ENCODE peak calls at places on chromosomes 3 and 15, in six cellular contexts. D is fibroblast of mammary gland, W is fibroblast of the aortic adventitia, T is stomach, G is lung, L is psoas muscle. E is an unnamed sample.

GRCh38 chr15:39358441-39359041 is 222.3 kb upstream of the THBS1 start:
- DNase-seq in D (peak), W (peak), T (peak), G (no peak), L (no peak), E (no peak)

GRCh38 chr3:168341192-168341816 is 245.6 kb upstream of the GOLIM4 start:
- DNase-seq in D (peak), W (peak), T (no peak), G (no peak), L (no peak), E (no peak)

GRCh38 chr3:94525039-94525438 is 462.2 kb downstream of the NSUN3 start:
- DNase-seq in D (peak), W (peak), T (no peak), G (no peak), L (no peak), E (no peak)

GRCh38 chr15:32730677-32731654 is 13.2 kb downstream of the GREM1 start:
- DNase-seq in D (no peak), W (no peak), T (peak), G (peak), L (no peak), E (no peak)

GRCh38 chr3:193863657-193864323 is 270.8 kb downstream of the OPA1 start:
- DNase-seq in D (no peak), W (no peak), T (no peak), G (no peak), L (peak), E (no peak)

GRCh38 chr3:108297636-108298035 is 1.3 kb downstream of the HHLA2 start:
- DNase-seq in D (no peak), W (peak), T (peak), G (no peak), L (no peak), E (no peak)

GRCh38 chr3:32398531-32398930 is 6.9 kb downstream of the CMTM7 start:
- DNase-seq in D (no peak), W (no peak), T (peak), G (no peak), L (peak), E (no peak)

GRCh38 chr3:85939026-85939616 is 980.3 kb downstream of the CADM2 start:
- DNase-seq in D (no peak), W (no peak), T (no peak), G (no peak), L (no peak), E (no peak)

GRCh38 chr3:179071569-179072397 is at the start of gene ZMAT3:
- DNase-seq in D (peak), W (peak), T (peak), G (peak), L (peak), E (peak)

GRCh38 chr3:52171577-52172261 is 17.5 kb upstream of the POC1A start:
- DNase-seq in D (peak), W (peak), T (no peak), G (no peak), L (no peak), E (no peak)

GRCh38 chr15:61621146-61621545 is 392.0 kb upstream of the RORA start:
- DNase-seq in D (peak), W (no peak), T (no peak), G (no peak), L (peak), E (no peak)

GRCh38 chr3:128556384-128556783 is 63.4 kb upstream of the GATA2 start:
- DNase-seq in D (no peak), W (no peak), T (no peak), G (no peak), L (no peak), E (no peak)

GRCh38 chr3:33061782-33062181 is 35.2 kb downstream of the GLB1 start:
- DNase-seq in D (peak), W (peak), T (no peak), G (no peak), L (no peak), E (no peak)

GRCh38 chr3:60948488-60948887 is 302.8 kb downstream of the FHIT start:
- DNase-seq in D (peak), W (peak), T (no peak), G (no peak), L (no peak), E (no peak)

GRCh38 chr3:142448424-142448823 is 587 bp upstream of the XRN1 start:
- DNase-seq in D (no peak), W (no peak), T (no peak), G (no peak), L (no peak), E (no peak)

GRCh38 chr3:147630921-147631320 is 221.8 kb downstream of the ZIC1 start:
- DNase-seq in D (no peak), W (no peak), T (no peak), G (no peak), L (no peak), E (no peak)

GRCh38 chr3:107421170-107421792 is 44.0 kb downstream of the CCDC54 start:
- DNase-seq in D (peak), W (peak), T (no peak), G (no peak), L (no peak), E (no peak)

GRCh38 chr3:17749705-17750293 is 7.4 kb upstream of the TBC1D5 start:
- DNase-seq in D (no peak), W (peak), T (no peak), G (no peak), L (no peak), E (no peak)

GRCh38 chr15:22968356-22968755 is 11.8 kb downstream of the CYFIP1 start:
- DNase-seq in D (peak), W (peak), T (no peak), G (no peak), L (no peak), E (no peak)

GRCh38 chr15:80418892-80419537 is 14.8 kb downstream of the ARNT2 start:
- DNase-seq in D (peak), W (peak), T (no peak), G (no peak), L (no peak), E (no peak)

GRCh38 chr15:81196576-81197254 is at the start of gene IL16:
- DNase-seq in D (no peak), W (no peak), T (no peak), G (no peak), L (no peak), E (no peak)

GRCh38 chr15:28943611-28944230 is 57.9 kb downstream of the APBA2 start:
- DNase-seq in D (no peak), W (no peak), T (peak), G (no peak), L (no peak), E (no peak)

GRCh38 chr3:140942221-140943104 is 827 bp downstream of the SLC25A36 start:
- DNase-seq in D (peak), W (peak), T (peak), G (peak), L (peak), E (peak)

GRCh38 chr15:41284425-41285177 is 47.8 kb downstream of the OIP5 start:
- DNase-seq in D (peak), W (peak), T (no peak), G (no peak), L (no peak), E (no peak)

GRCh38 chr3:193897288-193897687 is 238.7 kb upstream of the HES1 start:
- DNase-seq in D (peak), W (peak), T (no peak), G (no peak), L (peak), E (no peak)

GRCh38 chr3:125389282-125389681 is 14.2 kb upstream of the ZNF148 start:
- DNase-seq in D (no peak), W (no peak), T (no peak), G (no peak), L (no peak), E (no peak)

GRCh38 chr15:57553526-57553925 is 38.2 kb upstream of the MYZAP start:
- DNase-seq in D (no peak), W (no peak), T (no peak), G (no peak), L (no peak), E (no peak)

DNA sequence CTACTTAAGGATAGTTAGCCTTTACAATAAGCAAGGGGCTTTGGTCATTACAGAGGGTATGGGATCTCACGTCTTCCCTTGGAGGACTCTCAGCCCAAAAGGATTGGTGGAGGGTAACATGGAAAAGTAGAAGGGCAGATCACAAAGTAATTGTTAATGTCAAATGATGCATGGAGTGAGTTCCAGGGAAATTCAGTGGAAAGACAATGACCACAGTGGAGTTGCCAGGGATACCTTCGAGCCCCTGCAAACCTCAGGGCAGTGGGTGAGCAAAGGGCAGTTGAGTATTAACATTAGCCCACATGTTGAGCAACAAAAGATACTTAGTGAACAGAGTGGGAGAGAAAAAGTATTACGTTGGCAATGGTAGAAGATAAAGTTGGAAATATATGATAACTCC is 593.4 kb upstream of the NR2F2 start:
- DNase-seq in D (no peak), W (no peak), T (no peak), G (no peak), L (no peak), E (no peak)
- TF ChIP-seq CTCF in D (no peak), W (no peak), T (no peak), G (no peak), L (no peak), E (no peak)

GRCh38 chr3:12705981-12706380 is 42.1 kb upstream of the RAF1 start:
- DNase-seq in D (peak), W (peak), T (no peak), G (no peak), L (no peak), E (no peak)

GRCh38 chr3:12708584-12709192 is 44.8 kb upstream of the RAF1 start:
- DNase-seq in D (peak), W (peak), T (peak), G (no peak), L (peak), E (no peak)

GRCh38 chr3:12706504-12707253 is 42.8 kb upstream of the RAF1 start:
- DNase-seq in D (peak), W (peak), T (peak), G (peak), L (peak), E (no peak)

GRCh38 chr3:12709334-12709733 is 45.4 kb upstream of the RAF1 start:
- DNase-seq in D (no peak), W (no peak), T (no peak), G (no peak), L (no peak), E (no peak)

DNA sequence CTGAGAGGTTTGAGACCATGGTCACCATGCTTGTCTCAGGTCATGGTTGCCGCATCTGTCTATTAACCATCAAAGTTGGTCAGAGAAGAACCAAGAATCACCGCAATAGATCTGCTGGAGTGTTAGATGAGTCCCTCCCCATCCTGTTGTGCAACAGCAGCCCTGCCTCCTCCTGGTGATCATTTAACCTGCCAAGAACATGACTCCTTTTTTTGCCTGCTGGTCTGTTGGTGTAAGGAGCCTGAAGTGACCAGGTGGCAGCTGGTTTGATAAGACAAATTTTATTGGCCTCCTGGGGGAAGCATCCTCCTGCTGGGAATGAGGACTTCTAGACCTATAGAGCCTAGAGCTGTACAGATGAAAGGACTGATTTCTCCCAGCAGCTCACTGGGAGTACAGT is 43.5 kb upstream of the RAF1 start:
- DNase-seq in D (peak), W (peak), T (no peak), G (no peak), L (no peak), E (no peak)
- TF ChIP-seq CTCF in D (no peak), W (no peak), T (no peak), G (no peak), L (no peak), E (no peak)

GRCh38 chr3:126753191-126754160 is 49.4 kb downstream of the CHCHD6 start:
- DNase-seq in D (no peak), W (no peak), T (no peak), G (peak), L (no peak), E (no peak)

GRCh38 chr3:126751611-126752302 is 47.7 kb downstream of the CHCHD6 start:
- DNase-seq in D (no peak), W (no peak), T (no peak), G (no peak), L (no peak), E (no peak)

GRCh38 chr3:126749931-126750759 is 46.1 kb downstream of the CHCHD6 start:
- DNase-seq in D (no peak), W (no peak), T (no peak), G (no peak), L (no peak), E (no peak)

GRCh38 chr3:126750760-126751129 is 46.7 kb downstream of the CHCHD6 start:
- DNase-seq in D (no peak), W (no peak), T (no peak), G (no peak), L (no peak), E (no peak)

DNA sequence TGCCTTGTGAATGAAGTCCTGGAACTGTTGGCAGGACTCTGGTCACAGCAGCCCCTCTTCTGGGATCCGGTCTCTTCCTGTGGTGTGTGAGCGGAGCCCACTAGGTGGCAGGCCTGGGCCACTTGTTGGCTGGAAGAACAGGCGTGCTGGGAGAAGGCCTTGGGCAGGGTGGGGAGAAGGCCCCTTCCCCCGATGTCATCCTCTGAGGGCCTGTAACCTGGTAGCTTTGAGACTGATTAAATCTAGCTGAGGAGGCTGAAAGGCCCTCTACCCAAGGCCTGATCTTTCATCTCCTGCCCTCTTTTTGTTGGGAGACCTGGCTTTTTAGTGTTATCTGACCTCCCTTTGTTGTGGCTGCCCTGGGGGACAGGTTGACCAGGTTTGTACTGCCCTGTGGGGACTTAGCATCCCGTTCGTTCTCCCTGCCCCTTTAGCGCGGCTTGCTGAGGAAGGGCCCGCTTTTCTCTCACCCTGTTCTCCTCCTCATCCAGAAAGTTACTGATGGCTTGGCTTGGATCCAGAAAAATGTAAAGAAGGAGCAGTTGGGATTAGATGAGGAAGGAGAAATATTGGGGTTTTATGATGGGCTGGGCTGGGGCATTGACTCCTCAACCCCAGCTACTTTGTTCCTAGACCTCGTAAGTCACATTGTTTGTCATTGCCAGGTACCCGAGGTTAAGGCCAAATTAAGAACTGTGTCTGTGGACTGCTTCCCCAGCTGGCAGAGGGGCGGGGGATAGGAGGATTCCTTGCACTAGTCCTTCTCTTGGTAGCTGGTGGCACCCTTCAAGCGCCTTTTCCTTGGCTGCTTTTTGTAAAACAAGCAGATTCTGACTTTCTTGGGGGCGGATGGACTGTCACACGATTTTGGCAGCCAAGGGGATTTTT is 48.5 kb downstream of the CHCHD6 start:
- DNase-seq in D (peak), W (peak), T (peak), G (peak), L (peak), E (peak)
- TF ChIP-seq CTCF in D (peak), W (peak), T (no peak), G (peak), L (peak), E (no peak)

GRCh38 chr3:81968628-81969027 is 207.2 kb upstream of the GBE1 start:
- DNase-seq in D (no peak), W (no peak), T (no peak), G (no peak), L (no peak), E (no peak)
- TF ChIP-seq CTCF in D (no peak), W (no peak), T (no peak), G (no peak), L (no peak), E (no peak)

GRCh38 chr3:114664006-114664405 is 370.2 kb downstream of the TIGIT start:
- DNase-seq in D (no peak), W (no peak), T (no peak), G (no peak), L (no peak), E (no peak)

GRCh38 chr3:114660808-114661207 is 367.0 kb downstream of the TIGIT start:
- DNase-seq in D (no peak), W (no peak), T (no peak), G (no peak), L (no peak), E (no peak)

GRCh38 chr3:114660124-114660523 is 366.3 kb downstream of the TIGIT start:
- DNase-seq in D (peak), W (peak), T (peak), G (no peak), L (peak), E (no peak)

GRCh38 chr3:114659109-114660081 is 365.6 kb downstream of the TIGIT start:
- DNase-seq in D (peak), W (peak), T (peak), G (peak), L (peak), E (no peak)
- TF ChIP-seq CTCF in D (no peak), W (no peak), T (no peak), G (no peak), L (no peak), E (no peak)

GRCh38 chr3:35659808-35660207 is 20.5 kb downstream of the ARPP21 start:
- DNase-seq in D (no peak), W (no peak), T (no peak), G (no peak), L (peak), E (no peak)
- TF ChIP-seq CTCF in D (no peak), W (no peak), T (no peak), G (no peak), L (no peak), E (no peak)

DNA sequence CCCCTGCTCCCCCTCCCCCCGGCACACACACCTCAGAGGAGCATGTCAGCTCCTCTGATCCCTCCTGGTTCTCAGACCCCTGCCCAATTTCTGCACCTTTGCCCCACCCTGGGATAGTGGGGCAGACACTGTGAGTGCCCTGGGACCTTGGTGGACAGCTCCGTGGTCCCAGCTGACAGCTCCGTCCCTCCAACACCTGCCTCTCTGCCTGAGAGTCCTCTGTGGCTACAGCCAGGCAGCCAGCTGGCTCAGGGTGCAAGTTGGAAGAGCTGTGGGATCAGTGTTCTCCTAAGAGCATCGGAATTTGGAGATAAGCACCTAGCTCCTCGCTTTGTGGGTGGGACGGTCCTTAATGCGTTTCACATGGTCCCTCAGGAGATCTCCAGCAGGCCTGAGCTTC is 43.7 kb upstream of the PGPEP1L start:
- DNase-seq in D (no peak), W (no peak), T (no peak), G (no peak), L (no peak), E (no peak)
- TF ChIP-seq CTCF in D (no peak), W (no peak), T (no peak), G (no peak), L (no peak), E (no peak)